ENCODE peak calls at places on chromosomes 7 and 10, in six cellular contexts. Y is renal cortical epithelial cell; K is SHP77; Z is NCI-H1092; M is NCI-H345; V is stimulated activated CD8-positive, alpha-beta memory T cell treated with anti-CD3 and anti-CD28 coated beads, Interleukin-2, amount 100 ng/mL, for 1 hour. F is an unnamed sample.

GRCh38 chr7:116588225-116588624 is 63.4 kb downstream of the CAV1 start:
- DNase-seq in Y (peak), K (no peak), Z (no peak), M (no peak), V (no peak), F (no peak)

GRCh38 chr7:156576216-156577063 is 64.1 kb upstream of the RNF32 start:
- DNase-seq in Y (no peak), K (no peak), Z (no peak), M (no peak), V (no peak), F (no peak)

GRCh38 chr7:80379034-80379433 is 132.8 kb downstream of the GNAT3 start:
- DNase-seq in Y (peak), K (no peak), Z (no peak), M (no peak), V (no peak), F (no peak)

GRCh38 chr7:51009716-51010496 is 227.2 kb upstream of the GRB10 start:
- DNase-seq in Y (peak), K (no peak), Z (peak), M (no peak), V (no peak), F (no peak)

GRCh38 chr7:80481196-80481884 is 30.5 kb downstream of the GNAT3 start:
- DNase-seq in Y (peak), K (no peak), Z (no peak), M (no peak), V (no peak), F (no peak)

GRCh38 chr7:37705976-37706375 is 22.4 kb downstream of the GPR141 start:
- DNase-seq in Y (no peak), K (peak), Z (no peak), M (no peak), V (no peak), F (no peak)

GRCh38 chr7:130844811-130845580 is 111.0 kb upstream of the KLF14 start:
- DNase-seq in Y (no peak), K (no peak), Z (no peak), M (no peak), V (no peak), F (no peak)

GRCh38 chr10:12777840-12778585 is 223.5 kb downstream of the CCDC3 start:
- DNase-seq in Y (peak), K (no peak), Z (no peak), M (no peak), V (no peak), F (no peak)

GRCh38 chr10:91528080-91528479 is 104.8 kb downstream of the PPP1R3C start:
- DNase-seq in Y (peak), K (no peak), Z (no peak), M (no peak), V (no peak), F (no peak)

GRCh38 chr10:91164520-91165065 is 55.9 kb upstream of the PCGF5 start:
- DNase-seq in Y (peak), K (no peak), Z (no peak), M (no peak), V (no peak), F (no peak)

GRCh38 chr10:46077141-46077554 is 31.1 kb upstream of the MSMB start:
- DNase-seq in Y (no peak), K (no peak), Z (no peak), M (no peak), V (no peak), F (no peak)

GRCh38 chr7:1366801-1367405 is 92.4 kb downstream of the MICALL2 start:
- DNase-seq in Y (no peak), K (no peak), Z (no peak), M (no peak), V (no peak), F (no peak)

GRCh38 chr7:29207469-29207868 is 12.9 kb downstream of the CHN2 start:
- DNase-seq in Y (peak), K (no peak), Z (no peak), M (no peak), V (no peak), F (no peak)

GRCh38 chr10:1538531-1539061 is 198.7 kb downstream of the ADARB2 start:
- DNase-seq in Y (no peak), K (no peak), Z (no peak), M (no peak), V (no peak), F (no peak)

GRCh38 chr10:79301754-79302530 is 45.3 kb upstream of the PPIF start:
- DNase-seq in Y (no peak), K (no peak), Z (no peak), M (no peak), V (no peak), F (no peak)

GRCh38 chr7:27160147-27160545 is 3.7 kb upstream of the HOXA7 start:
- DNase-seq in Y (no peak), K (no peak), Z (peak), M (no peak), V (no peak), F (no peak)

GRCh38 chr10:28520346-28520745 is 12.6 kb upstream of the WAC start:
- DNase-seq in Y (no peak), K (no peak), Z (no peak), M (no peak), V (no peak), F (no peak)